ENCODE peak calls at places on chromosomes 2 and 18, in eight cellular contexts. L, V, U, I, T, M, P and J are unnamed samples. For H3K4me1, the result is how much of the 10 kb centered on the place peaks cover.

GRCh38 chr2:235600406-235600805 is 106.6 kb downstream of the AGAP1 start:
- DNase-seq in M (no peak), U (no peak), P (no peak), I (no peak), T (no peak), L (no peak), V (no peak), J (no peak)

GRCh38 chr2:140604788-140605187 is 1526.0 kb downstream of the LRP1B start:
- DNase-seq in U (no peak), P (no peak), T (no peak), M (no peak), V (no peak), I (no peak), L (no peak), J (no peak)

GRCh38 chr2:153222231-153223165 is 256.1 kb downstream of the RPRM start:
- DNase-seq in T (no peak), P (no peak), I (no peak), V (no peak), U (no peak), M (no peak), L (no peak), J (peak)

GRCh38 chr2:69704446-69704845 is 37.5 kb upstream of the ANXA4 start:
- DNase-seq in T (no peak), I (no peak), V (no peak), L (no peak), U (no peak), P (no peak), M (no peak), J (no peak)

GRCh38 chr2:45442026-45442425 is 169.0 kb downstream of the SRBD1 start:
- DNase-seq in L (no peak), M (no peak), V (no peak), U (no peak), T (no peak), P (no peak), I (no peak), J (no peak)

GRCh38 chr2:66985901-66986300 is 411.2 kb upstream of the ETAA1 start:
- DNase-seq in T (no peak), M (no peak), I (no peak), L (no peak), P (no peak), V (no peak), U (no peak), J (no peak)

GRCh38 chr2:75199428-75200011 is at the start of gene TACR1:
- DNase-seq in M (peak), U (peak), T (peak), P (peak), L (peak), I (peak), V (peak), J (peak)

GRCh38 chr2:141878016-141878415 is 252.8 kb downstream of the LRP1B start:
- DNase-seq in U (no peak), I (no peak), P (peak), T (no peak), V (no peak), M (no peak), L (no peak), J (no peak)

GRCh38 chr2:166242309-166242708 is 114.5 kb upstream of the SCN1A start:
- DNase-seq in V (no peak), I (no peak), L (no peak), U (no peak), M (no peak), T (no peak), P (no peak), J (no peak)

GRCh38 chr2:88187038-88187676 is 17.0 kb downstream of the THNSL2 start:
- DNase-seq in T (peak), V (peak), P (peak), U (peak), I (peak), L (peak), M (peak), J (no peak)

GRCh38 chr2:191854385-191855372 is 7.8 kb upstream of the CAVIN2 start:
- DNase-seq in M (no peak), T (peak), L (no peak), U (no peak), V (no peak), I (no peak), P (peak), J (no peak)

GRCh38 chr18:41996020-41996419 is 41.0 kb downstream of the PIK3C3 start:
- DNase-seq in P (no peak), U (no peak), V (no peak), M (no peak), T (no peak), I (no peak), L (no peak), J (no peak)

GRCh38 chr2:25322313-25322712 is 19.4 kb downstream of the DNMT3A start:
- DNase-seq in M (no peak), P (no peak), U (no peak), I (no peak), V (no peak), T (no peak), L (no peak), J (no peak)

GRCh38 chr2:25323612-25324189 is 18.0 kb downstream of the DNMT3A start:
- DNase-seq in I (no peak), M (no peak), P (no peak), U (no peak), V (no peak), T (peak), L (no peak), J (no peak)

GRCh38 chr2:25324251-25324650 is 17.5 kb downstream of the DNMT3A start:
- DNase-seq in P (no peak), V (no peak), U (no peak), I (no peak), T (no peak), M (no peak), L (no peak), J (no peak)

GRCh38 chr2:25324905-25325592 is 16.7 kb downstream of the DNMT3A start:
- DNase-seq in P (peak), V (no peak), U (no peak), T (peak), M (no peak), I (peak), L (peak), J (peak)

GRCh38 chr2:25323042-25323514 is 18.6 kb downstream of the DNMT3A start:
- DNase-seq in L (no peak), M (no peak), P (peak), T (no peak), V (no peak), I (no peak), U (peak), J (no peak)
- H3K4me3 ChIP-seq in L (no peak), M (no peak), P (no peak), T (no peak), V (no peak), I (no peak), U (no peak), J (no peak)

GRCh38 chr18:28126768-28127167 is 50.2 kb downstream of the CDH2 start:
- DNase-seq in V (no peak), M (no peak), L (no peak), I (no peak), T (no peak), P (no peak), U (no peak), J (no peak)

GRCh38 chr18:28124239-28125029 is 52.5 kb downstream of the CDH2 start:
- DNase-seq in U (no peak), T (no peak), M (no peak), P (peak), I (no peak), L (no peak), V (no peak), J (no peak)

GRCh38 chr18:28125051-28125450 is 51.9 kb downstream of the CDH2 start:
- DNase-seq in V (no peak), I (no peak), U (no peak), M (no peak), T (no peak), L (no peak), P (no peak), J (no peak)

GRCh38 chr18:28127228-28127627 is 49.7 kb downstream of the CDH2 start:
- DNase-seq in U (no peak), V (no peak), M (no peak), L (peak), I (no peak), T (no peak), P (no peak), J (no peak)

GRCh38 chr18:28127763-28128737 is 48.9 kb downstream of the CDH2 start:
- DNase-seq in V (no peak), M (no peak), L (no peak), P (peak), T (no peak), U (no peak), I (no peak), J (no peak)
- H3K4me1 ChIP-seq in V (under half), M (under half), L (under half), P (under half), T (half or more), U (under half), I (under half), J (under half)

DNA sequence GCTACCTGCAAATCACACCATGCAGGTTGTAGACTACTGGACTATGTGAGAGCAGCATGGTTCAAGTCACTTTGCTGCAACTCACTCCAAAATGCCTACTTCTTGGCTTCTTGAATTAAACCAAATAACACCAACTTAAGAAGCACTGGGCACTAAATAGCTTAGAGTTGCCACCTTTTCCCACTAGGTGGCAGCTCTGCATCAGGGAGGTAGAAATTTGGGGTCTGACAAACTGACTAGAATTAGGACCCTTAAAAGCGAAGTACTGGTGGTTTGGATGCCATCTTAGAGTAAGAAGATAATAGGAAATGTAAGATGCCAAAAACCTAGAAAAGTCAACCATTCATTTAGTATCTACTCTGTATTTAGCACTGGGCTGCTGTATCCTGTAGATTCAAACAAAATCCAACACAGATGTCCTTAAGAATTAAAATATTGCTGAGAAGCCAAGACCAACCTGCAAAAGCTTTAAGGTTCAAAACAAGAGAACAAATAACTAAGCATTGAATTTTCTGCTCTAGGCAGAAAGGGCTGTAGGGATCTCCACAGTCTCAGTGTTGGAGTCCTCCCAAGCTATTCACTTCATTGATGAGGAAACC is 65.5 kb downstream of the CCBE1 start:
- DNase-seq in V (no peak), U (no peak), T (peak), P (peak), L (no peak), I (no peak), M (peak), J (no peak)
- TF ChIP-seq CTCF in V (peak), U (peak), T (peak), P (peak), L (peak), I (peak), M (no peak), J (peak)

DNA sequence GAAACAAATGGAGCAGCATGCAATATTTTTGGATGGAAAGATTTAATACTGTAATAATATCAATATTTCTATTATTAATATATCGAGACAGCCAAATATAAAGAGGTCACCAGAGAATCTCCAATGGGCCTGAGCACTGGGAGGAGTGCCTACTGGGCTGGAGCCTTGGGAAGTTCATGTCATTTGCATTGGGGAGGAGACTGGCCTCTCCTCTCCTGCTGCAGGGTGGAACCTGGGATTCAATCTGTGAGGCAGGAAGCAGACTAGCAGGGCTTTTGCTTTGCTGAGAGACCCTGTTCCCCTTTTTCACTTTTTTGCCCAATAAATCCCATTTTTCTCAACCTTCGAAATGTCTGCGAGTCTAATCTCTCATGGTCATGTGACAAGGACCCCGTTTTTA is 390.6 kb upstream of the CYRIA start:
- DNase-seq in M (no peak), U (no peak), P (no peak), I (no peak), T (peak), V (no peak), L (no peak), J (no peak)
- H3K4me3 ChIP-seq in M (no peak), U (no peak), P (no peak), I (no peak), T (no peak), V (no peak), L (no peak), J (no peak)

GRCh38 chr2:217797170-217797569 is 205.6 kb downstream of the TNS1 start:
- DNase-seq in L (no peak), P (no peak), T (no peak), M (no peak), U (peak), V (no peak), I (peak), J (no peak)
- H3K4me1 ChIP-seq in L (under half), P (under half), T (under half), M (under half), U (under half), V (under half), I (under half), J (under half)

DNA sequence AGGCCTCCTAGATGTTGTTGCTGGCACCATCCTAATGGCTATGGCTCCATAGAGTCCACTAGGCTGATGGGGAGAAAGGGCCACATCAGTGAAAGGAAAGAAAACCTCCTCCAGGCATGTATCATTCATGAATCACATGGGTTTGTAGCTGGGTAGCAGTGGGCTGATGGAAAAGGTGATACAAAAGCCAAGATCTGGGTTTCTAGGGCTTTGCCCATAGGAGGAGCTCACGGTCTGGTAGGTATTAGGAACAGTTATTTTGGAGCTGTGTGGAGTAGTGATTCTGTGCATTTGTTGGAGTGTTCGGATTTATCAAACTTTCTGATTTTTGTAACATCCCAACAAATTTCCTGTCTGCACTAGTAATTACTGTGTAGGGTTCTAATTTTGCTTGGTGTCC is 259.2 kb downstream of the SLC4A3 start:
- DNase-seq in V (no peak), U (no peak), I (no peak), L (no peak), P (no peak), M (no peak), T (no peak), J (no peak)
- TF ChIP-seq CTCF in V (no peak), U (no peak), I (no peak), L (no peak), P (peak), M (no peak), T (no peak), J (no peak)

GRCh38 chr18:57297306-57297705 is 55.1 kb upstream of the ST8SIA3 start:
- DNase-seq in M (no peak), L (no peak), P (no peak), T (no peak), I (no peak), U (no peak), V (no peak), J (no peak)

GRCh38 chr18:57296336-57296735 is 56.0 kb upstream of the ST8SIA3 start:
- DNase-seq in M (no peak), V (no peak), T (no peak), P (no peak), U (no peak), L (no peak), I (no peak), J (no peak)

GRCh38 chr18:57299931-57300330 is 52.4 kb upstream of the ST8SIA3 start:
- DNase-seq in L (no peak), M (no peak), U (no peak), T (no peak), I (no peak), P (no peak), V (no peak), J (no peak)

DNA sequence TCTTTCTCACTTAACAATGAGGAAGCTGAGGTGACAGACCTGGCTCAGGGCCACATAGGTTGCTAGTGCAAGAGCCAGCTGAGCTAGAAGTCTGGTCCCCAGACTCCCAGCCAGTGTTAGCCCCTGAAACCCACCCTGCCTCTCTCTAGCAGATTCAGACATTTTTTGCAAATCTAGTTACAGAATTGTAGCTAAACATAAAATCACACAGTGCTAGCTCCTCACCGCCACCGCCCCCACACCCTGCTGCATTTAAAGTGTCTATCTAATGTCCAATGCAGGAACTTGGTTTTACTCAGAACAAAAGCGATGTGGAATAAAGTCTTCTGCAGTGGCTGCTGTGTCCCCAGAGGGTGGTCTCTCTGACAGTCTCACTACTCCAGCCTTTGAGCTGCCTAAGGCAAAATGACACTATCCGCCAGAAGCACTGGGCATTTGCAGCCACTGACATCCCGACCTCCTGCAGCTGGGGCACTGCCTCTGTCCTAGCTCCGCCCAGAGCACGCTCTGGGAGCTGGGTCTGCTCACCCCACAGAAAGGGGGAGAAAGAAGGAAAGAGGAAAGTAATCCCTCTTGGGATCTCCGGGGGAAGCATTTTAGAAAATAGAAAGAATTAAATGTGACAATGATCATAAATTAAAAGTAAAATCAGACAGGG is 50.7 kb upstream of the ST8SIA3 start:
- DNase-seq in L (no peak), V (no peak), P (no peak), M (no peak), T (peak), I (no peak), U (no peak), J (no peak)
- H3K4me3 ChIP-seq in L (no peak), V (no peak), P (no peak), M (no peak), T (no peak), I (no peak), U (no peak), J (no peak)

DNA sequence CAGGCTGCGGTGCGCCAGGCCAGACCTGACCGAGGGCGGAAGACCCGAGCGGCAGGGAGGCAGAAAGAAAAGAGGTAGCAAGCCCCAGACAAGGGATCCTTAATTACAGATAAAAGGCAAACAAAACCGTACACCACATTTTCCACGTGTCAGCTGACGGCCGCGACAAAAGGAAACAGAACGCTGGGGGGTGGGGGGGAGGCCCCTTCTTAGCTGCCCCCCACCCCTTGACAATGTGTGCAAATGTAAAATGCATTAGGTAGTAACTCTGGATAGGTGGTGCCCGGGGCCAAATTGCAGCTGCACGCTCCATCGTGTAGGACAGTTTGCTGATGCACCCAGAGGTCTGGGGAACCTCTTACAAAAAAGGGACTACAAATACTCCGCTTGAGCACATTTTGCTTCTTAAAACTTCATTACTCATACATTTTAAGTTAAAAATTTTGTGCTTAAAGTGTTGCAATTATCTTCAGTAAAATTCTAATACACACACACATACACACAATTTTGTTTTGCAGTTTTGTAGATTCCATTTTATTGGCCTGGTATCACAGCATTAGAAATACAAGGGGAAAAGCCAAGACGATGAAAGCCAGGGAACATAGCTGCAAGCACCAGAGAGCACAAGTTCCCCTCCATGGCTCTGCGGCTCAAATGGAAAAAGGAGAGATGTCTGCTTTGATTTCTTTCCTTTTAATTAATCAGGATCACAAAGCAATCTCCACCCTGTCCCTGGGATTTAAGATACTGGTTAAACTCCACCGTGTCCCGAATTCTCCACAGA is 582.2 kb downstream of the ZEB2 start:
- DNase-seq in U (no peak), M (no peak), I (no peak), V (no peak), P (no peak), T (no peak), L (no peak), J (peak)
- H3K4me1 ChIP-seq in U (under half), M (under half), I (under half), V (under half), P (under half), T (under half), L (under half), J (under half)

DNA sequence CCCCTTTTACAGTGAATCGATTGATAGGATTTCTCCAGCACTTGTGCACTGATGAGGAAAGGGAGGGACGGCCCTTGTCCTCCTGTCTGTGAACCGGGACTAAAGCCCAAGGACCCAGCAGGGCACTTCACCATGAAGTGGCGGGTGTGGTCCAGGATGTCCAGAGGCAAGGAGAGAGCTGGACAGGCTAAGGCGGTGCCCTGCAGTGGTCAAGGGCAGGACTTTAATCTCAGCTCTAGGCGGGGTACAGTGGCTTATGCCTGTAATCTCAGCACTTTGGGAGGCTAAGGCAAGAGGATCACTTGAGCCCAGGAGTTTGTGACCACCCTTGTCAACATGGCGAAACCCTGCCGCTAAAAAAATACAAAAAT is 28.2 kb upstream of the SEMA4C start:
- DNase-seq in U (no peak), I (no peak), P (no peak), M (no peak), L (no peak), V (no peak), T (no peak), J (no peak)
- TF ChIP-seq CTCF in U (no peak), I (no peak), P (no peak), M (no peak), L (no peak), V (no peak), T (no peak), J (no peak)

GRCh38 chr2:221608442-221608841 is 36.3 kb upstream of the EPHA4 start:
- DNase-seq in V (no peak), L (no peak), T (no peak), M (no peak), U (no peak), I (no peak), P (no peak), J (no peak)
- H3K4me3 ChIP-seq in V (no peak), L (no peak), T (no peak), M (no peak), U (no peak), I (no peak), P (no peak), J (no peak)